ENCODE peak calls at places on chromosomes 3 and 15, in six cellular contexts. K, Z, Q, U, X and S are unnamed samples.

GRCh38 chr3:142040941-142041575 is 108.3 kb downstream of the TFDP2 start:
- DNase-seq in Q (no peak), Z (no peak), U (no peak), K (no peak), X (no peak), S (no peak)

GRCh38 chr3:107512108-107512507 is 10.7 kb upstream of the BBX start:
- DNase-seq in U (no peak), Q (no peak), X (no peak), Z (peak; percentile 19), K (peak; percentile 2), S (no peak)

GRCh38 chr3:15428539-15428938 is 1.1 kb downstream of the EAF1 start:
- DNase-seq in X (peak; percentile 19), U (peak; percentile 17), K (peak; percentile 93), Q (no peak), Z (peak; percentile 61), S (no peak)

GRCh38 chr3:72665701-72666443 is 182.4 kb downstream of the SHQ1 start:
- DNase-seq in Q (peak; percentile 82), K (peak; percentile 60), U (peak; percentile 67), X (no peak), Z (peak; percentile 73), S (peak; percentile 54)

GRCh38 chr3:120418866-120419490 is 31.8 kb downstream of the FSTL1 start:
- DNase-seq in U (peak; percentile 65), Q (peak; percentile 58), Z (peak; percentile 79), K (peak; percentile 54), X (peak; percentile 77), S (peak; percentile 84)

GRCh38 chr3:152496716-152497115 is 228.0 kb downstream of the MBNL1 start:
- DNase-seq in Z (no peak), K (no peak), U (no peak), X (no peak), Q (no peak), S (no peak)

GRCh38 chr3:119559441-119559963 is at the start of gene CD80:
- DNase-seq in Q (no peak), K (peak; percentile 72), U (peak; percentile 70), Z (peak; percentile 64), X (peak; percentile 69), S (peak; percentile 57)

GRCh38 chr3:195031574-195032003 is 239.4 kb downstream of the XXYLT1 start:
- DNase-seq in X (no peak), K (no peak), Q (no peak), U (no peak), Z (peak; percentile 58), S (no peak)

GRCh38 chr3:69320867-69321266 is 65.0 kb downstream of the FRMD4B start:
- DNase-seq in Z (no peak), Q (no peak), K (no peak), U (peak; percentile 53), X (no peak), S (no peak)

GRCh38 chr3:155356594-155357370 is 63.3 kb upstream of the STRIT1 start:
- DNase-seq in Q (no peak), K (peak; percentile 28), Z (peak; percentile 23), U (peak; percentile 45), X (no peak), S (peak; percentile 54)

GRCh38 chr15:100061944-100062343 is 279.8 kb downstream of the ADAMTS17 start:
- DNase-seq in U (no peak), K (no peak), Z (no peak), Q (no peak), X (no peak), S (no peak)

GRCh38 chr3:132180337-132180791 is 136.8 kb upstream of the ACP3 start:
- DNase-seq in Z (peak; percentile 89), X (peak; percentile 75), Q (peak; percentile 42), U (peak; percentile 58), K (peak; percentile 78), S (peak; percentile 83)

GRCh38 chr15:59313703-59314332 is 58.9 kb downstream of the MYO1E start:
- DNase-seq in K (peak; percentile 59), Q (no peak), Z (peak; percentile 90), X (peak; percentile 73), U (no peak), S (no peak)

GRCh38 chr3:134242649-134243637 is 7.7 kb downstream of the RYK start:
- DNase-seq in K (peak; percentile 95), Q (no peak), X (no peak), U (no peak), Z (peak; percentile 85), S (no peak)

GRCh38 chr3:122415762-122416654 is at the start of gene WDR5B:
- DNase-seq in Q (peak; percentile 93), U (peak; percentile 98), X (peak; percentile 99), K (peak; percentile 98), Z (peak; percentile 99), S (peak; percentile 98)

GRCh38 chr3:187430576-187430975 is 62.4 kb downstream of the RTP4 start:
- DNase-seq in X (no peak), K (no peak), Z (no peak), U (no peak), Q (no peak), S (no peak)

GRCh38 chr3:168047190-168047795 is 48.4 kb downstream of the GOLIM4 start:
- DNase-seq in Z (peak; percentile 90), X (peak; percentile 81), K (peak; percentile 90), U (peak; percentile 89), Q (peak; percentile 50), S (peak; percentile 70)

GRCh38 chr3:50616770-50617095 is 218 bp upstream of the MAPKAPK3 start:
- DNase-seq in K (peak; percentile 95), U (peak; percentile 94), Q (peak; percentile 93), Z (peak; percentile 94), X (peak; percentile 97), S (peak; percentile 96)

GRCh38 chr15:35740761-35741160 is 194.8 kb upstream of the DPH6 start:
- DNase-seq in K (peak; percentile 52), Q (peak; percentile 24), X (no peak), U (no peak), Z (no peak), S (no peak)

GRCh38 chr3:133927543-133928066 is 31.9 kb upstream of the RAB6B start:
- DNase-seq in U (peak; percentile 45), X (peak; percentile 85), Z (peak; percentile 19), Q (peak; percentile 95), K (peak; percentile 65), S (peak; percentile 82)

GRCh38 chr3:18424862-18425640 is at the start of gene SATB1:
- DNase-seq in U (peak; percentile 62), Z (peak; percentile 48), Q (peak; percentile 85), X (peak; percentile 76), K (peak; percentile 82), S (peak; percentile 90)

GRCh38 chr3:47664519-47664918 is 85.9 kb upstream of the CSPG5 start:
- DNase-seq in K (peak; percentile 35), Q (peak; percentile 33), U (peak; percentile 38), X (no peak), Z (peak; percentile 43), S (peak; percentile 28)

GRCh38 chr3:156643729-156644389 is 30.5 kb upstream of the TIPARP start:
- DNase-seq in Q (no peak), X (peak; percentile 11), U (no peak), Z (no peak), K (peak; percentile 62), S (no peak)

DNA sequence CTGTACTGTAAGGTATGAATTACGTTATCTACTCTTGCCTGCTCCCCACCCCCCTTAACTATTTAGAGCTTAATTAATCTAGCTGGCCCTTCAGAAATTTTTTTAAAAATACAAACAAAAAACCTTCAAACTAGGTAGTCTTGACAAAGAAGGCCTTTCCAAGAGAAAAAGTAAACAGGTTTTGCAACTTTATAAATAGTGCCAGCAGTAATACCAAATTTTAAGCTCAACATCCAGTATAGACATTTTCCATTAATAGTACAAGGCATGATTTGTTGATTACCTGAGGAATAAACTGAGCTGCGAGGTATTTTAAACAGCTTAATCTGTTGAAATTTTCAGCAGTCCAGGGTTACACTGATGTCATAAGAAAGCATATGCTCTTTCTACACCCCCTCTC is 20.1 kb downstream of the STX19 start:
- DNase-seq in Q (no peak), X (no peak), Z (no peak), U (no peak), K (no peak), S (no peak)
- TF ChIP-seq EZH2phosphoT487 in Q (no peak), X (no peak), Z (no peak), U (no peak), K (no peak), S (no peak)

DNA sequence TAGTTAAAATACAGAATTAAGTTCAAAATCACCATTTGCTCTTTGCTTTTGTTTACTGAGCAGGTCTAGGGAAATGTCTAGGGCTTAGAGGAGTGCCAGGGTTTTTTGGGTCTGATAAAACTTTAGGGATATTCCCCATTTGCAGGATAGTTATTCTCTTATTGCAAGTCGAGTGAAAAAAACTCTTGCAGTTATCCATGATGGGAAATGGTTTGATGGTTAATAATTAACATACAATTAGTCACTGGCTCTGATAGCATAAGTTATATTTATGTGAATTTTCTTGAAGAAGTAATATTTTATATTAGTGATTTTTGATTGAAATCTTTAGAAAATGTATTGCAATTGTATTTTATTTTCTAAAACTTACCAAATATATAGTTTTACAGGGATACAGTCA is 47.2 kb downstream of the TCF12 start:
- DNase-seq in Q (no peak), K (no peak), Z (no peak), U (no peak), X (no peak), S (no peak)
- TF ChIP-seq EZH2phosphoT487 in Q (no peak), K (no peak), Z (no peak), U (no peak), X (no peak), S (no peak)

DNA sequence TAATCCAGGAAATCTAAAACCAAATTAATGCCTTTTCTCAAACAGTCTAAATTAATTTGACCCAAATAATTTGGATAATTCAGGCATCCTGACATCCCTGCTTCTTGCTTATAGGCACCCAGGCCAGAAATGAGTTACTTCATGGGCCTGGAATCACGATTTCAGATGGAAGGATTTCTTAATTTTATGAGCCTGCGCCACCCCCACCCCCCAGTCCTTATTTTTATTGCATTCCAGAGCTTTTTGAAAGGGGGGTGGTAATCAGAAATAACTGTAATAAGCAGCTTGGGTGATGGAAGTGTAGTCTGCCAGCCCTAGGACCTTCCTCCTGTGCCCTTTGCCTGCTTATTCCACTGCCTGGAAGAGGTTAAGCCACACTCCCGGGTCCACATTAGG is 1.3 kb downstream of the AP2M1 start:
- DNase-seq in Q (no peak), U (no peak), K (peak; percentile 59), Z (no peak), X (no peak), S (no peak)
- TF ChIP-seq EZH2phosphoT487 in Q (no peak), U (no peak), K (no peak), Z (no peak), X (no peak), S (no peak)

GRCh38 chr3:32612551-32612950 is 41.9 kb upstream of the DYNC1LI1 start:
- DNase-seq in Z (no peak), Q (no peak), U (no peak), K (no peak), X (no peak), S (no peak)

GRCh38 chr3:32616267-32616962 is 45.8 kb upstream of the DYNC1LI1 start:
- DNase-seq in K (no peak), U (no peak), X (no peak), Q (no peak), Z (peak; percentile 90), S (no peak)

GRCh38 chr3:32613183-32613582 is 42.5 kb upstream of the DYNC1LI1 start:
- DNase-seq in U (no peak), Q (no peak), X (no peak), Z (no peak), K (no peak), S (no peak)

GRCh38 chr3:32619395-32619794 is 48.7 kb upstream of the DYNC1LI1 start:
- DNase-seq in U (no peak), Z (no peak), K (no peak), X (no peak), Q (no peak), S (no peak)

DNA sequence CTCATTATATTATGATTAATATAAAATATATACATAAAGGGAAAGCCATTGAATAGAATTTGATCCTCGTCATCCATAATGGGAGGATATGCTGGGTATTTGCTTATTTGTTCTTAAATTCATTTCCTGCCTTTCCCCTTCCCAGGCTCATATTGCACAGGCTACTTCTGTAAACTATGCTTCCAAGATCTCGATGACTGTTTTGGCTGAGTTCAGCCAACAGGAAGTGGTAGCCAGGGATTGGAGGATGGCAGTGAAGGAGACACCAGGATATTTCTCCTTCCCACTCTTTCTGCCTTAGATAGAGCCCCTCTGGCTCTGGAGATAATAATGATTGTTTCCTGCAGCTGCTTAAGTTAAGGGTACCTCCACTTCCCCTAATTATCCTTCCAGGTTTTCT is 44.3 kb upstream of the DYNC1LI1 start:
- DNase-seq in X (no peak), U (no peak), K (peak; percentile 36), Q (no peak), Z (peak; percentile 84), S (no peak)
- TF ChIP-seq EZH2phosphoT487 in X (no peak), U (no peak), K (no peak), Q (no peak), Z (no peak), S (no peak)